ENCODE peak calls at places on chromosomes 11 and 22, in ten cellular contexts. A is lower lobe of right lung; R is activated CD4-positive, alpha-beta T cell treated with anti-CD3 and anti-CD28 coated beads for 24 hours; M is activated CD4-positive, CD25-positive, alpha-beta regulatory T cell; G is stimulated activated CD8-positive, alpha-beta memory T cell treated with anti-CD3 and anti-CD28 coated beads, Interleukin-2, amount 100 ng/mL, for 1 hour; S is effector memory CD4-positive, alpha-beta T cell; Q is foreskin keratinocyte; P is transverse colon; Y is amniotic stem cell; V is GM12878. L is an unnamed sample.
A peak's percentile ranks its signal among the peaks of the same experiment; 100 is the strongest.

GRCh38 chr22:50676211-50676636 is 3.6 kb downstream of the SHANK3 start:
- DNase-seq in Q (no peak), A (no peak), P (no peak), G (no peak), M (no peak), V (no peak), Y (no peak), S (no peak), R (no peak), L (no peak)

GRCh38 chr11:59776210-59777066 is 21.3 kb downstream of the STX3 start:
- DNase-seq in V (no peak), G (no peak), Y (no peak), A (no peak), R (no peak), M (no peak), Q (peak; percentile 91), S (no peak), P (no peak), L (no peak)

GRCh38 chr22:43530864-43531201 is 119.0 kb downstream of the MPPED1 start:
- DNase-seq in M (no peak), S (no peak), P (no peak), Q (peak; percentile 54), Y (no peak), V (no peak), G (no peak), A (no peak), R (no peak), L (no peak)

GRCh38 chr11:120149246-120149645 is 11.3 kb upstream of the TRIM29 start:
- DNase-seq in V (no peak), P (no peak), S (no peak), A (no peak), Q (no peak), M (no peak), R (no peak), G (no peak), Y (no peak), L (no peak)

GRCh38 chr11:94809251-94809650 is 41.1 kb downstream of the AMOTL1 start:
- DNase-seq in Y (peak; percentile 24), S (no peak), P (no peak), Q (no peak), G (no peak), R (no peak), V (no peak), A (no peak), M (no peak), L (no peak)

GRCh38 chr11:11263238-11264030 is 89.6 kb downstream of the CSNK2A3 start:
- DNase-seq in R (no peak), Q (peak; percentile 52), V (no peak), P (no peak), Y (no peak), G (no peak), S (no peak), A (no peak), M (no peak), L (no peak)

GRCh38 chr11:129853508-129854228 is 38.0 kb downstream of the TMEM45B start:
- DNase-seq in P (peak; percentile 86), G (peak; percentile 15), S (peak; percentile 55), V (no peak), R (no peak), A (peak; percentile 81), M (peak; percentile 69), Q (peak; percentile 92), Y (no peak), L (no peak)

GRCh38 chr11:68469122-68469521 is 8.6 kb downstream of the PPP6R3 start:
- DNase-seq in G (no peak), M (no peak), P (no peak), S (no peak), V (no peak), Q (no peak), R (no peak), Y (no peak), A (no peak), L (no peak)

GRCh38 chr11:101860694-101861371 is 54.0 kb upstream of the CEP126 start:
- DNase-seq in P (peak; percentile 29), R (no peak), Y (peak; percentile 64), V (no peak), M (no peak), S (peak; percentile 1), G (peak; percentile 2), A (no peak), Q (peak; percentile 39), L (peak; percentile 23)

GRCh38 chr11:255176-255575 is 18.4 kb downstream of the PSMD13 start:
- DNase-seq in G (no peak), S (no peak), Q (no peak), M (no peak), P (no peak), Y (no peak), V (no peak), A (no peak), R (no peak), L (no peak)

GRCh38 chr11:93249437-93250210 is 51.8 kb upstream of the SLC36A4 start:
- DNase-seq in M (no peak), Y (no peak), S (no peak), A (no peak), P (no peak), Q (no peak), V (no peak), G (no peak), R (no peak), L (no peak)

GRCh38 chr22:43862074-43862881 is at the start of gene SULT4A1:
- DNase-seq in V (no peak), Y (no peak), A (no peak), P (no peak), Q (no peak), G (no peak), R (no peak), S (no peak), M (no peak), L (no peak)

GRCh38 chr11:1421291-1421690 is 31.6 kb downstream of the BRSK2 start:
- DNase-seq in R (no peak), Y (no peak), S (no peak), G (no peak), M (no peak), A (no peak), P (no peak), V (no peak), Q (no peak), L (no peak)

GRCh38 chr11:748007-748359 is 719 bp downstream of the TALDO1 start:
- DNase-seq in G (no peak), V (no peak), Q (no peak), M (no peak), A (peak; percentile 60), S (no peak), R (no peak), P (peak; percentile 22), Y (no peak), L (no peak)

GRCh38 chr22:38844661-38845367 is 986 bp upstream of the NPTXR start:
- DNase-seq in P (no peak), Y (no peak), G (no peak), A (no peak), V (no peak), S (no peak), Q (no peak), M (no peak), R (no peak), L (no peak)

GRCh38 chr11:110053848-110054414 is 39.3 kb upstream of the ZC3H12C start:
- DNase-seq in Y (no peak), A (no peak), P (no peak), R (no peak), M (no peak), G (no peak), Q (no peak), S (no peak), V (no peak), L (no peak)

GRCh38 chr11:123543796-123544195 is 110.6 kb downstream of the SCN3B start:
- DNase-seq in R (no peak), M (no peak), V (no peak), Q (peak; percentile 52), G (no peak), Y (peak; percentile 52), P (no peak), S (no peak), A (no peak), L (no peak)

GRCh38 chr11:15603208-15603607 is 488.5 kb downstream of the INSC start:
- DNase-seq in S (no peak), V (no peak), A (no peak), P (no peak), R (no peak), Q (no peak), G (no peak), Y (no peak), M (no peak), L (peak; percentile 72)

GRCh38 chr11:83097671-83098070 is 26.0 kb upstream of the RAB30 start:
- DNase-seq in G (no peak), Q (no peak), A (no peak), P (no peak), M (no peak), S (no peak), V (no peak), R (no peak), Y (no peak), L (no peak)

GRCh38 chr11:11973361-11973800 is 35.0 kb downstream of the DKK3 start:
- DNase-seq in S (no peak), P (peak; percentile 33), Y (peak; percentile 50), A (no peak), G (no peak), V (no peak), M (no peak), Q (no peak), R (no peak), L (peak; percentile 86)

GRCh38 chr11:23961503-23962338 is 535.1 kb upstream of the LUZP2 start:
- DNase-seq in Y (no peak), M (no peak), V (no peak), S (no peak), A (no peak), R (no peak), P (no peak), Q (no peak), G (no peak), L (no peak)

GRCh38 chr11:65111537-65112225 is at the start of gene TM7SF2:
- DNase-seq in R (peak; percentile 93), A (peak; percentile 99), M (peak; percentile 92), Y (peak; percentile 70), V (no peak), G (peak; percentile 89), Q (peak; percentile 90), P (peak; percentile 98), S (peak; percentile 93), L (peak; percentile 97)

GRCh38 chr22:42080287-42080686 is 787 bp downstream of the SMDT1 start:
- DNase-seq in G (no peak), P (peak; percentile 53), Q (peak; percentile 25), M (no peak), A (no peak), V (no peak), Y (peak; percentile 5), R (no peak), S (no peak), L (no peak)

GRCh38 chr11:71999360-71999759 is 651 bp downstream of the IL18BP start:
- DNase-seq in P (no peak), R (no peak), S (no peak), Y (no peak), V (no peak), M (no peak), G (no peak), Q (no peak), A (no peak), L (no peak)

GRCh38 chr11:65781152-65781961 is 581 bp upstream of the AP5B1 start:
- DNase-seq in M (no peak), G (no peak), A (peak; percentile 70), Y (no peak), P (peak; percentile 37), R (no peak), Q (no peak), S (no peak), V (no peak), L (no peak)

GRCh38 chr11:78615724-78616123 is 41.1 kb upstream of the NARS2 start:
- DNase-seq in S (no peak), M (no peak), G (no peak), P (no peak), R (no peak), Y (no peak), V (no peak), Q (no peak), A (no peak), L (no peak)

GRCh38 chr11:8998017-8998416 is 5.8 kb downstream of the NRIP3 start:
- DNase-seq in V (no peak), M (no peak), A (no peak), S (no peak), G (no peak), R (no peak), P (no peak), Y (no peak), Q (no peak), L (no peak)

GRCh38 chr11:113906038-113906437 is 1.4 kb downstream of the HTR3B start:
- DNase-seq in S (no peak), A (no peak), P (peak; percentile 72), G (no peak), R (no peak), M (no peak), Y (no peak), Q (no peak), V (no peak), L (no peak)

L was measured in heart left ventricle.